ENCODE peak calls at places on chromosome 3, in ten cellular contexts. One of them, this sample, is unnamed.

GRCh38 chr3:113261996-113262665 is 50.8 kb downstream of the BOC start:
- DNase-seq in brain microvascular endothelial cell: no peak
- DNase-seq in keratinocyte: no peak
- DNase-seq in Panc1: no peak
- DNase-seq in endodermal cell: no peak
- DNase-seq in heart left ventricle: no peak
- DNase-seq in mucosa of descending colon: no peak
- DNase-seq in astrocyte of the spinal cord: peak; percentile 45
- DNase-seq in stomach: no peak
- DNase-seq in GM12878: no peak
- DNase-seq in this sample: no peak

GRCh38 chr3:123833398-123833785 is 50.7 kb downstream of the MYLK start:
- DNase-seq in brain microvascular endothelial cell: no peak
- DNase-seq in keratinocyte: no peak
- DNase-seq in Panc1: no peak
- DNase-seq in endodermal cell: no peak
- DNase-seq in heart left ventricle: no peak
- DNase-seq in mucosa of descending colon: no peak
- DNase-seq in astrocyte of the spinal cord: no peak
- DNase-seq in stomach: no peak
- DNase-seq in GM12878: no peak
- DNase-seq in this sample: no peak

GRCh38 chr3:31621314-31621713 is 88.6 kb downstream of the STT3B start:
- DNase-seq in brain microvascular endothelial cell: no peak
- DNase-seq in keratinocyte: no peak
- DNase-seq in Panc1: no peak
- DNase-seq in endodermal cell: no peak
- DNase-seq in heart left ventricle: no peak
- DNase-seq in mucosa of descending colon: no peak
- DNase-seq in astrocyte of the spinal cord: no peak
- DNase-seq in stomach: no peak
- DNase-seq in GM12878: no peak
- DNase-seq in this sample: no peak

GRCh38 chr3:123371859-123372767 is 76.8 kb downstream of the ADCY5 start:
- DNase-seq in brain microvascular endothelial cell: no peak
- DNase-seq in keratinocyte: no peak
- DNase-seq in Panc1: no peak
- DNase-seq in endodermal cell: peak; percentile 30
- DNase-seq in heart left ventricle: no peak
- DNase-seq in mucosa of descending colon: no peak
- DNase-seq in astrocyte of the spinal cord: no peak
- DNase-seq in stomach: no peak
- DNase-seq in GM12878: no peak
- DNase-seq in this sample: no peak

GRCh38 chr3:180011927-180012326 is 24.8 kb downstream of the PEX5L start:
- DNase-seq in brain microvascular endothelial cell: no peak
- DNase-seq in keratinocyte: no peak
- DNase-seq in Panc1: no peak
- DNase-seq in endodermal cell: no peak
- DNase-seq in heart left ventricle: no peak
- DNase-seq in mucosa of descending colon: no peak
- DNase-seq in astrocyte of the spinal cord: no peak
- DNase-seq in stomach: no peak
- DNase-seq in GM12878: no peak
- DNase-seq in this sample: peak; percentile 20

GRCh38 chr3:150384517-150385212 is 23.4 kb upstream of the TSC22D2 start:
- DNase-seq in brain microvascular endothelial cell: no peak
- DNase-seq in keratinocyte: no peak
- DNase-seq in Panc1: no peak
- DNase-seq in endodermal cell: peak; percentile 88
- DNase-seq in heart left ventricle: no peak
- DNase-seq in mucosa of descending colon: no peak
- DNase-seq in astrocyte of the spinal cord: peak; percentile 36
- DNase-seq in stomach: no peak
- DNase-seq in GM12878: peak; percentile 97
- DNase-seq in this sample: no peak

GRCh38 chr3:183298708-183299153 is 45.7 kb downstream of the B3GNT5 start:
- DNase-seq in brain microvascular endothelial cell: peak; percentile 95
- DNase-seq in keratinocyte: no peak
- DNase-seq in Panc1: no peak
- DNase-seq in endodermal cell: peak; percentile 82
- DNase-seq in heart left ventricle: peak; percentile 48
- DNase-seq in mucosa of descending colon: no peak
- DNase-seq in astrocyte of the spinal cord: peak; percentile 98
- DNase-seq in stomach: no peak
- DNase-seq in GM12878: no peak
- DNase-seq in this sample: no peak

GRCh38 chr3:42214565-42215283 is 51.3 kb downstream of the CCK start:
- DNase-seq in brain microvascular endothelial cell: no peak
- DNase-seq in keratinocyte: no peak
- DNase-seq in Panc1: no peak
- DNase-seq in endodermal cell: no peak
- DNase-seq in heart left ventricle: no peak
- DNase-seq in mucosa of descending colon: no peak
- DNase-seq in astrocyte of the spinal cord: peak; percentile 24
- DNase-seq in stomach: no peak
- DNase-seq in GM12878: no peak
- DNase-seq in this sample: no peak

GRCh38 chr3:161108840-161109239 is 3.7 kb upstream of the B3GALNT1 start:
- DNase-seq in brain microvascular endothelial cell: no peak
- DNase-seq in keratinocyte: no peak
- DNase-seq in Panc1: no peak
- DNase-seq in endodermal cell: no peak
- DNase-seq in heart left ventricle: no peak
- DNase-seq in mucosa of descending colon: no peak
- DNase-seq in astrocyte of the spinal cord: peak; percentile 32
- DNase-seq in stomach: no peak
- DNase-seq in GM12878: no peak
- DNase-seq in this sample: no peak

GRCh38 chr3:103440539-103441113 is 1005.8 kb downstream of the ZPLD1 start:
- DNase-seq in brain microvascular endothelial cell: no peak
- DNase-seq in keratinocyte: no peak
- DNase-seq in Panc1: no peak
- DNase-seq in endodermal cell: no peak
- DNase-seq in heart left ventricle: no peak
- DNase-seq in mucosa of descending colon: no peak
- DNase-seq in astrocyte of the spinal cord: peak; percentile 14
- DNase-seq in stomach: no peak
- DNase-seq in GM12878: no peak
- DNase-seq in this sample: no peak

DNA sequence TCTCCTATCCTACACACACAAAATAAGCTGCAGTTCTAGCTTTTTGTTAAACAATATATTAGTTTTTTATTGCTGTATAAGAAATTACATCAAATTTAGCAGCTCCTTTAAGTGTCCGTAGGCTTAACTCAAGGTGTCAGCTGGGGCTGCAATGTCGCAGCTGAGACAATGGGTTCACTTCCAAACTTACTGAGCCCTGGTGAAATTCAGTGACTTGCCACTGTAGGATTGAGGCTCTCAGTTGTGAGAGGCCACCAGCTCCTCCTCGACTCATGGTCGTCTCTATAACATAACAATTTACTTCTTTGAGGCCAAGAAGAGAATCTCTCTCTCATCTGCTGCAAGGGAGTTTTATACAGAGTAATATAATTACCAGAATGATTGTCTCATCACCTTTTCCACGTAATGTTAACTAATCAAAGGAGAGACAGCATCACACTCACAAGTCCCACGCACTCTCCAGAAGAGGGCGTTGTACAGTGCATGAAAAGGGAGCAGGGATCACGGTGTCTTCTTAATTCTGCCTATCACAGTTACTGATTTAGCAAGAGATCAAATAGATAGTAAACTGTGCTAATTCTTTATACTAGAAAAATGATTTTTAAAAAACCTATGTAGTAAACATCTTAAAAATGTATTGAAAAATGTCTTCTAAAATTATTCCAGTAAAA is 735.6 kb upstream of the GBE1 start:
- DNase-seq in brain microvascular endothelial cell: no peak
- DNase-seq in keratinocyte: no peak
- DNase-seq in Panc1: no peak
- DNase-seq in endodermal cell: peak; percentile 70
- DNase-seq in heart left ventricle: no peak
- DNase-seq in mucosa of descending colon: no peak
- DNase-seq in astrocyte of the spinal cord: no peak
- DNase-seq in stomach: no peak
- DNase-seq in GM12878: no peak
- DNase-seq in this sample: peak; percentile 18
- TF ChIP-seq CTCF in brain microvascular endothelial cell: no peak
- TF ChIP-seq CTCF in keratinocyte: peak; percentile 59
- TF ChIP-seq CTCF in Panc1: no peak
- TF ChIP-seq CTCF in endodermal cell: peak; percentile 89
- TF ChIP-seq CTCF in heart left ventricle: no peak
- TF ChIP-seq CTCF in mucosa of descending colon: no peak
- TF ChIP-seq CTCF in astrocyte of the spinal cord: no peak
- TF ChIP-seq CTCF in stomach: no peak
- TF ChIP-seq CTCF in GM12878: peak; percentile 20
- TF ChIP-seq CTCF in this sample: peak; percentile 32

DNA sequence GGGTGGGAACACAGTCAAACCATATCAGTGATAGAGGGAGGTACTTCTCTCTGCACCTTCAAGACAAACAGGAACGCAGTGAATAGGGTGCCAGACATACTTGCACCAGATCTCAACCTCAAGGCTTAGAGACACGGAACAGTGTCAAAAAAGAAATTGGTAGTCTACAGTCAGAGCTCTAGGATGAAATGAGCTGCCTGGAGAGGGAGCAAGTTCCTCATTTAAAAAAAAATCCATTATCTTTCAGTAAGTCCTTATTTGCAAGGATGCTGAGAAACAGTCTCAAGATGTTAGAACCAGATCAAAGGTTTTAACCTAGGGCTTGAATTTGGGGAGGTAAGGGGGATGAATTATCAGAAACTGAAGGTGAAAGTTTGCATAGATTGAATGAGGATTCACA is 20.2 kb upstream of the LMCD1 start:
- DNase-seq in brain microvascular endothelial cell: no peak
- DNase-seq in keratinocyte: no peak
- DNase-seq in Panc1: no peak
- DNase-seq in endodermal cell: no peak
- DNase-seq in heart left ventricle: no peak
- DNase-seq in mucosa of descending colon: no peak
- DNase-seq in astrocyte of the spinal cord: no peak
- DNase-seq in stomach: no peak
- DNase-seq in GM12878: no peak
- DNase-seq in this sample: no peak
- TF ChIP-seq CTCF in brain microvascular endothelial cell: peak; percentile 19
- TF ChIP-seq CTCF in keratinocyte: no peak
- TF ChIP-seq CTCF in Panc1: no peak
- TF ChIP-seq CTCF in endodermal cell: peak; percentile 33
- TF ChIP-seq CTCF in heart left ventricle: no peak
- TF ChIP-seq CTCF in mucosa of descending colon: no peak
- TF ChIP-seq CTCF in astrocyte of the spinal cord: no peak
- TF ChIP-seq CTCF in stomach: no peak
- TF ChIP-seq CTCF in GM12878: no peak
- TF ChIP-seq CTCF in this sample: no peak

DNA sequence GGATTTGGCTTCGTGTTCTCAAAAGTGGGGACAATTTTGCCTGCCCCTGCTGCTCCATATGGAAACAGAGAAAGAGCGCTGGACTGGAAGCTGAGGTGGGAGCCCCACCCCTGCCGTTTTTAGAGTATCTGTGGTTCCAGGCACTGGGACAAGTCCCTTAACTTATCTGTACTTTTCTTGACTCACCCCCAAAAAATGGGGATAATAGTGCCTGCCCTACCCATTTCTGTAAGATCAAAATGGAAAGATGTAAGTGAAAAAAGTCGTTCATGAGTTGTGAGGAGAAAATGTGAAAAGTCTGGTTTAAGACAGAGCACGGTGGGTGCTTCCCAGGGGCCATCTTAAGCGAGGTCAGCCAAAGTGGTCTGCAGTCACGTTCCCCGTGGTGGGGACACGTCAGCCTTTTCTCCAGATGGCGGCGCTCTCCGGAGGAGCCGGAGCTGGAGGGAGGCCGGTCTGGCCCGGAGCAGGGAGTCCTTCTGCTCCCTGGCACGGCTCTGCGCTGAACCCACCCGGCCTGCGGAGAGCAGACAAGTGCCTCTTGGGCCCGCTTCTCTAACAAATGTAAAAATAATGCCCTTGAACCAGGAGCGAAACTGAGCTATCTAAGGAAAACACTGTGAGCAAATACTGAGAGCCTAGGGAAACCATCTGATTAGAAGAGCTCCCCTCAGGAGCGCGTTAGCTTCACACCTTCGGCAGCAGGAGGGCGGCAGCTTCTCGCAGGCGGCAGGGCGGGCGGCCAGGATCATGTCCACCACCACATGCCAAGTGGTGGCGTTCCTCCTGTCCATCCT is at the start of gene CLDN18:
- DNase-seq in brain microvascular endothelial cell: no peak
- DNase-seq in keratinocyte: no peak
- DNase-seq in Panc1: no peak
- DNase-seq in endodermal cell: peak; percentile 81
- DNase-seq in heart left ventricle: no peak
- DNase-seq in mucosa of descending colon: no peak
- DNase-seq in astrocyte of the spinal cord: peak; percentile 1
- DNase-seq in stomach: peak; percentile 84
- DNase-seq in GM12878: no peak
- DNase-seq in this sample: no peak
- TF ChIP-seq CTCF in brain microvascular endothelial cell: no peak
- TF ChIP-seq CTCF in keratinocyte: no peak
- TF ChIP-seq CTCF in Panc1: no peak
- TF ChIP-seq CTCF in endodermal cell: peak; percentile 67
- TF ChIP-seq CTCF in heart left ventricle: no peak
- TF ChIP-seq CTCF in mucosa of descending colon: no peak
- TF ChIP-seq CTCF in astrocyte of the spinal cord: no peak
- TF ChIP-seq CTCF in stomach: no peak
- TF ChIP-seq CTCF in GM12878: no peak
- TF ChIP-seq CTCF in this sample: no peak

GRCh38 chr3:38003371-38003816 is 12.8 kb downstream of the VILL start:
- DNase-seq in brain microvascular endothelial cell: peak; percentile 45
- DNase-seq in keratinocyte: no peak
- DNase-seq in Panc1: no peak
- DNase-seq in endodermal cell: peak; percentile 95
- DNase-seq in heart left ventricle: peak; percentile 62
- DNase-seq in mucosa of descending colon: peak; percentile 87
- DNase-seq in astrocyte of the spinal cord: peak; percentile 47
- DNase-seq in stomach: peak; percentile 79
- DNase-seq in GM12878: no peak
- DNase-seq in this sample: peak; percentile 68

GRCh38 chr3:38003817-38004414 is 13.3 kb downstream of the VILL start:
- DNase-seq in brain microvascular endothelial cell: no peak
- DNase-seq in keratinocyte: no peak
- DNase-seq in Panc1: no peak
- DNase-seq in endodermal cell: no peak
- DNase-seq in heart left ventricle: no peak
- DNase-seq in mucosa of descending colon: peak; percentile 81
- DNase-seq in astrocyte of the spinal cord: no peak
- DNase-seq in stomach: no peak
- DNase-seq in GM12878: no peak
- DNase-seq in this sample: no peak

GRCh38 chr3:38006031-38006430 is 15.4 kb downstream of the VILL start:
- DNase-seq in brain microvascular endothelial cell: no peak
- DNase-seq in keratinocyte: no peak
- DNase-seq in Panc1: no peak
- DNase-seq in endodermal cell: no peak
- DNase-seq in heart left ventricle: no peak
- DNase-seq in mucosa of descending colon: no peak
- DNase-seq in astrocyte of the spinal cord: no peak
- DNase-seq in stomach: no peak
- DNase-seq in GM12878: no peak
- DNase-seq in this sample: no peak

GRCh38 chr3:38005076-38006020 is 14.8 kb downstream of the VILL start:
- DNase-seq in brain microvascular endothelial cell: no peak
- DNase-seq in keratinocyte: no peak
- DNase-seq in Panc1: no peak
- DNase-seq in endodermal cell: no peak
- DNase-seq in heart left ventricle: peak; percentile 74
- DNase-seq in mucosa of descending colon: peak; percentile 76
- DNase-seq in astrocyte of the spinal cord: peak; percentile 38
- DNase-seq in stomach: peak; percentile 74
- DNase-seq in GM12878: no peak
- DNase-seq in this sample: no peak

GRCh38 chr3:38004415-38005075 is 14.0 kb downstream of the VILL start:
- DNase-seq in brain microvascular endothelial cell: peak; percentile 57
- DNase-seq in keratinocyte: no peak
- DNase-seq in Panc1: no peak
- DNase-seq in endodermal cell: peak; percentile 88
- DNase-seq in heart left ventricle: peak; percentile 64
- DNase-seq in mucosa of descending colon: peak; percentile 91
- DNase-seq in astrocyte of the spinal cord: peak; percentile 55
- DNase-seq in stomach: peak; percentile 91
- DNase-seq in GM12878: no peak
- DNase-seq in this sample: peak; percentile 48
- TF ChIP-seq CTCF in brain microvascular endothelial cell: peak; percentile 85
- TF ChIP-seq CTCF in keratinocyte: no peak
- TF ChIP-seq CTCF in Panc1: peak; percentile 80
- TF ChIP-seq CTCF in endodermal cell: peak; percentile 76
- TF ChIP-seq CTCF in heart left ventricle: peak; percentile 58
- TF ChIP-seq CTCF in mucosa of descending colon: peak; percentile 77
- TF ChIP-seq CTCF in astrocyte of the spinal cord: peak; percentile 83
- TF ChIP-seq CTCF in stomach: no peak
- TF ChIP-seq CTCF in GM12878: peak; percentile 68
- TF ChIP-seq CTCF in this sample: peak; percentile 76

This sample was measured in D721Med.